ENCODE peak calls at places on chromosomes 16 and 17, in ten cellular contexts. C is endothelial cell; G is left ventricle myocardium superior; F is nephron progenitor cell; T is activated T-cell treated with anti-CD3 and anti-CD28 coated beads, Interleukin-2, amount 50 U/mL, for 48 hours; N is SW480; K is NCI-H1105 treated with DMSO at 0.1 percent for 48 hours; M is astrocyte of the cerebellum; B is A172; D is GM04504. R is an unnamed sample.

GRCh38 chr16:77896357-77896972 is 108.1 kb downstream of the VAT1L start:
- DNase-seq in F (no peak), K (peak; percentile 66), N (peak; percentile 43), B (no peak), T (no peak), M (no peak), C (peak; percentile 6), D (no peak), G (no peak), R (no peak)

GRCh38 chr16:680967-681745 is 946 bp downstream of the STUB1 start:
- DNase-seq in K (no peak), B (peak; percentile 30), F (no peak), T (no peak), G (peak; percentile 67), N (peak; percentile 54), M (no peak), C (no peak), D (no peak), R (no peak)

GRCh38 chr16:685967-686366 is 1.8 kb upstream of the JMJD8 start:
- DNase-seq in D (no peak), F (peak; percentile 65), K (no peak), M (no peak), N (peak; percentile 63), B (peak; percentile 73), C (peak; percentile 62), T (no peak), G (peak; percentile 60), R (no peak)

GRCh38 chr17:73349138-73349537 is 37.3 kb upstream of the CDC42EP4 start:
- DNase-seq in K (no peak), G (peak; percentile 33), C (no peak), B (no peak), F (no peak), T (no peak), M (no peak), D (no peak), N (no peak), R (no peak)

GRCh38 chr17:57849874-57850754 is at the start of gene MRPS23:
- DNase-seq in C (peak; percentile 93), B (peak; percentile 98), T (peak; percentile 95), N (peak; percentile 97), K (peak; percentile 96), G (peak; percentile 99), M (peak; percentile 98), F (peak; percentile 94), D (peak; percentile 97), R (peak; percentile 89)

GRCh38 chr16:89489040-89489721 is 1.2 kb downstream of the ANKRD11 start:
- DNase-seq in T (peak; percentile 85), M (peak; percentile 87), B (peak; percentile 80), N (peak; percentile 85), C (peak; percentile 68), D (peak; percentile 88), F (peak; percentile 74), K (peak; percentile 15), G (peak; percentile 84), R (no peak)

GRCh38 chr16:735982-736453 is 4.8 kb downstream of the CIAO3 start:
- DNase-seq in D (no peak), K (no peak), T (peak; percentile 77), F (no peak), N (no peak), M (no peak), G (no peak), B (no peak), C (no peak), R (no peak)

GRCh38 chr17:60888812-60889709 is 211.4 kb downstream of the BCAS3 start:
- DNase-seq in D (no peak), F (no peak), B (no peak), K (peak; percentile 36), T (no peak), C (no peak), N (no peak), M (no peak), G (no peak), R (no peak)

GRCh38 chr17:27550291-27550930 is 80.6 kb upstream of the LGALS9 start:
- DNase-seq in G (no peak), D (no peak), K (no peak), C (no peak), N (no peak), M (no peak), B (no peak), F (no peak), T (no peak), R (no peak)

GRCh38 chr17:63740464-63741181 is 976 bp downstream of the STRADA start:
- DNase-seq in B (peak; percentile 21), C (no peak), T (no peak), M (no peak), N (peak; percentile 28), F (no peak), K (no peak), G (no peak), D (no peak), R (no peak)

GRCh38 chr17:27545562-27546229 is 85.3 kb upstream of the LGALS9 start:
- DNase-seq in C (no peak), M (peak; percentile 76), B (peak; percentile 76), D (no peak), K (no peak), T (no peak), F (peak; percentile 41), G (no peak), N (peak; percentile 92), R (no peak)

GRCh38 chr17:41464173-41464572 is 3.0 kb downstream of the KRT32 start:
- DNase-seq in C (no peak), M (no peak), D (no peak), G (no peak), F (no peak), B (no peak), N (no peak), T (no peak), K (no peak), R (no peak)

GRCh38 chr17:38447502-38448095 is 19.3 kb downstream of the ARHGAP23 start:
- DNase-seq in G (no peak), C (no peak), D (no peak), K (no peak), F (no peak), B (peak; percentile 58), T (no peak), N (peak; percentile 40), M (no peak), R (no peak)

GRCh38 chr16:10518479-10519041 is 61.8 kb downstream of the EMP2 start:
- DNase-seq in D (no peak), F (no peak), G (no peak), N (no peak), M (no peak), B (no peak), K (no peak), C (no peak), T (no peak), R (no peak)

GRCh38 chr17:27616414-27616813 is 14.6 kb upstream of the LGALS9 start:
- DNase-seq in T (no peak), D (no peak), G (no peak), M (no peak), N (no peak), C (no peak), B (no peak), K (no peak), F (no peak), R (no peak)

GRCh38 chr17:19424934-19425868 is 14.2 kb downstream of the RNF112 start:
- DNase-seq in B (no peak), C (no peak), N (no peak), D (no peak), G (no peak), T (no peak), F (no peak), K (no peak), M (no peak), R (no peak)

GRCh38 chr17:64406321-64407200 is 15.9 kb upstream of the PECAM1 start:
- DNase-seq in F (no peak), D (no peak), T (no peak), K (no peak), N (peak; percentile 33), G (no peak), C (no peak), B (peak; percentile 32), M (no peak), R (no peak)

GRCh38 chr17:79915850-79916430 is 76.7 kb upstream of the CBX4 start:
- DNase-seq in K (no peak), C (no peak), G (no peak), T (no peak), F (no peak), D (no peak), N (peak; percentile 99), B (peak; percentile 81), M (no peak), R (peak; percentile 5)